ENCODE peak calls at places on chromosome 7, in six cellular contexts. B, R, V, H, K and P are unnamed samples.
A peak's percentile ranks its signal among the peaks of the same experiment; 100 is the strongest.

GRCh38 chr7:11328309-11328708 is 354.6 kb downstream of the PHF14 start:
- DNase-seq in B (no peak), R (peak; percentile 20), V (no peak), H (no peak), K (no peak), P (no peak)

GRCh38 chr7:98341106-98341505 is 59.6 kb downstream of the BRI3 start:
- DNase-seq in B (no peak), R (no peak), V (no peak), H (no peak), K (no peak), P (no peak)

GRCh38 chr7:158407581-158408331 is 179.9 kb downstream of the PTPRN2 start:
- DNase-seq in B (no peak), R (peak; percentile 66), V (peak; percentile 38), H (peak; percentile 55), K (no peak), P (peak; percentile 30)

GRCh38 chr7:158323741-158324396 is 263.8 kb downstream of the PTPRN2 start:
- DNase-seq in B (no peak), R (no peak), V (no peak), H (no peak), K (no peak), P (no peak)

GRCh38 chr7:133369130-133369529 is 116.3 kb downstream of the EXOC4 start:
- DNase-seq in B (no peak), R (no peak), V (no peak), H (no peak), K (no peak), P (no peak)

GRCh38 chr7:110095372-110096052 is 995.4 kb upstream of the LRRN3 start:
- DNase-seq in B (no peak), R (no peak), V (no peak), H (no peak), K (no peak), P (no peak)

GRCh38 chr7:36117201-36117840 is 35.7 kb upstream of the EEPD1 start:
- DNase-seq in B (no peak), R (no peak), V (no peak), H (no peak), K (no peak), P (no peak)

GRCh38 chr7:17506090-17506489 is 207.6 kb downstream of the AHR start:
- DNase-seq in B (no peak), R (no peak), V (no peak), H (peak; percentile 85), K (peak; percentile 66), P (no peak)

GRCh38 chr7:127566242-127566641 is 19.2 kb downstream of the GCC1 start:
- DNase-seq in B (no peak), R (no peak), V (no peak), H (no peak), K (no peak), P (no peak)

GRCh38 chr7:70776627-70777101 is 355.3 kb upstream of the GALNT17 start:
- DNase-seq in B (no peak), R (no peak), V (no peak), H (no peak), K (peak; percentile 51), P (no peak)

GRCh38 chr7:101163281-101164070 is 1.9 kb downstream of the VGF start:
- DNase-seq in B (no peak), R (peak; percentile 72), V (peak; percentile 79), H (no peak), K (no peak), P (no peak)

GRCh38 chr7:115252461-115252860 is 330.6 kb downstream of the MDFIC start:
- DNase-seq in B (no peak), R (no peak), V (no peak), H (no peak), K (no peak), P (no peak)

GRCh38 chr7:46059308-46060020 is 138.4 kb upstream of the IGFBP3 start:
- DNase-seq in B (no peak), R (no peak), V (no peak), H (no peak), K (no peak), P (no peak)

GRCh38 chr7:66460921-66461361 is 167.7 kb upstream of the KCTD7 start:
- DNase-seq in B (no peak), R (no peak), V (no peak), H (no peak), K (no peak), P (no peak)

GRCh38 chr7:117559391-117559790 is 79.6 kb downstream of the CFTR start:
- DNase-seq in B (no peak), R (no peak), V (no peak), H (no peak), K (no peak), P (no peak)
- TF ChIP-seq EZH2 in B (no peak), R (no peak), V (no peak), H (no peak), K (no peak), P (no peak)

GRCh38 chr7:140403878-140404564 is at the start of gene RAB19:
- DNase-seq in B (no peak), R (peak; percentile 92), V (no peak), H (no peak), K (no peak), P (no peak)
- H3K4me3 ChIP-seq in B (peak within 1 kb of the TSS; percentile 24), R (peak within 1 kb of the TSS; percentile 62), V (no peak within 1 kb of the TSS), H (peak within 1 kb of the TSS; percentile 68), K (peak within 1 kb of the TSS; percentile 58), P (no peak within 1 kb of the TSS)

DNA sequence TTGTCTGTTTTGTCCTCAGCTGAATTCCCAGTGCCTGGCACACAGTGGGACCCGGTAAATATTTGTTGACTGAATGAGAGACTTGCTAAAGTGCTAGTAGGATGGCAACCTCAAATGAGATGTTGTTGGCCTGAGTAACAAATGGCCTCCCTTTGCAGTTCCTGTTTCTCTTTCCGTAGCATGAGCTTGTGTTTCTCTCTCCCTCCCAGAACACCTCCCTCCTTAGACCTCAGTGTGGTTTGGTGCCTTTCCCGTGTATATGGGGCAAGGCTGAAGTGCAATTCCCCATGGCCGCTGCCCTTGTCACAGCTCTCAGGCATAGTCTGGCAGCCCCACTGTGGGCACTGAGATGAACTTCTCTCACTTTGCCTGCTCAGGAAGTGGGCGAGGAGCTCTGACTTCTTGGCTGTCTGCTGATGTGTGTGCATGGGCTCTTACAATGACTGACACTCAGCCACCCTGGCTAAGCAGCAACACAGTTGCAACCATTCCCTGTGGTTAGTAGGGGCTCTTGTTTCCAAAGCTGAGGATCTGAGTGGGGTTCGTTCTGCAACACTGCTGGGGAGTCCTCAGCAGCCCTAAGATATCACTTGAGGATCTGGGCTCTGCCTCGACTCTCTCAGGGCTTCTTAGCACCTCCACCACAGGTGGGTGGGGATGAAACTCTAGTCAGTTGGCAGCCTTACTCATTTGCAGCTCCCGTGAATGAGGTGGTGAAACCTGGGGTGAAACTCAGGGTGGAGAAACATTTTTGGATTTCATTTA is 136.1 kb downstream of the ICA1 start:
- DNase-seq in B (no peak), R (no peak), V (no peak), H (no peak), K (peak; percentile 95), P (no peak)
- TF ChIP-seq POLR2AphosphoS5 in B (no peak), R (no peak), V (no peak), H (no peak), K (peak; percentile 64), P (no peak)

GRCh38 chr7:131908719-131909118 is 352.3 kb upstream of the PODXL start:
- DNase-seq in B (no peak), R (peak; percentile 21), V (no peak), H (no peak), K (no peak), P (no peak)
- TF ChIP-seq EZH2 in B (no peak), R (no peak), V (no peak), H (no peak), K (no peak), P (no peak)

DNA sequence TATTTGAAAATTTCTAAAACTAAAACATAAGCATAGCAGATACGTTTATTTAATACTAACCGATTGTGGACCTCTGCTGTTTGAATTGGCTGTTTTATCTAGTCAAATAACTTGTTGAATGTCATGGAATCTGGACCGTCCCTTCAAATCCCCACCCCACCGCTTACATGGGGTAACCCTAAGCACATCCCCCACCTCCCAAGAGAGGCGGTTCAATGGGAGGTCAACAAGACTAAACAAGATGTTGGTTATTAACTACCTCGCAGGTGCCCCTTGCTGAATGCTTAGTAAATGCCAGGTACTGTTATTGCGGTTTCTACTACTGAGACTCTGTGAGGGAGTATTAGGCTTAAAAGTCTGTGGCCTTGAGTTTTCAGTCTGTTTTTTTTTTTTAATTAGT is 70.9 kb downstream of the DAGLB start:
- DNase-seq in B (no peak), R (peak; percentile 34), V (no peak), H (peak; percentile 90), K (no peak), P (no peak)
- H3K4me3 ChIP-seq in B (peak overlapping the region; percentile 1), R (peak overlapping the region; percentile 90), V (peak overlapping the region; percentile 88), H (peak overlapping the region; percentile 84), K (peak overlapping the region; percentile 58), P (peak overlapping the region; percentile 45)

GRCh38 chr7:604038-604883 is 84.6 kb upstream of the PDGFA start:
- DNase-seq in B (peak; percentile 93), R (no peak), V (peak; percentile 75), H (no peak), K (peak; percentile 71), P (peak; percentile 5)
- TF ChIP-seq POLR2AphosphoS5 in B (peak; percentile 69), R (no peak), V (peak; percentile 72), H (no peak), K (peak; percentile 90), P (no peak)

GRCh38 chr7:50856231-50856630 is 73.5 kb upstream of the GRB10 start:
- DNase-seq in B (no peak), R (no peak), V (no peak), H (no peak), K (no peak), P (no peak)

GRCh38 chr7:50856821-50857220 is 74.1 kb upstream of the GRB10 start:
- DNase-seq in B (no peak), R (no peak), V (no peak), H (no peak), K (no peak), P (no peak)

GRCh38 chr7:50854831-50855230 is 72.1 kb upstream of the GRB10 start:
- DNase-seq in B (no peak), R (no peak), V (no peak), H (no peak), K (no peak), P (no peak)

GRCh38 chr7:50854247-50854646 is 71.6 kb upstream of the GRB10 start:
- DNase-seq in B (no peak), R (no peak), V (no peak), H (no peak), K (no peak), P (no peak)

DNA sequence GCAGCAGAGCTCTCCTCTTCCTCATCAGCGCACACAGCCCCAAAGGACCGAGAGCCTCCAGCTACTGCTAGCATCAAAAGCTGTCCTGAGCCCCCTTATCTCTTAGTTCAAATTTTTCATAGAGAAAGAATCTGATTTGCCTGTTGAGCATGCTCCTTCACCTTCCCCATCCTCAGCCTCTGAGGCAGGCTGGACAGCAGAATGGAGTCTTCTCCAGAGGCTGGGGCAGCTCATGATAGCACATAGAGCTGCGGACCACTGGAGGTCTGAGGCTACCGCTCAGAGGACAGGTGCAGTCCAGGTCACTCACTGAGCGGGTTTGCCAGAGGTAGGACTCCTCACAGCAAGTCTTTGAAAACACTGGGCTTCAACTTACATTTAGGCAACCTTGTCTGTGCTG is 72.8 kb upstream of the GRB10 start:
- DNase-seq in B (no peak), R (no peak), V (no peak), H (no peak), K (no peak), P (no peak)
- TF ChIP-seq EZH2 in B (no peak), R (no peak), V (no peak), H (no peak), K (no peak), P (no peak)

DNA sequence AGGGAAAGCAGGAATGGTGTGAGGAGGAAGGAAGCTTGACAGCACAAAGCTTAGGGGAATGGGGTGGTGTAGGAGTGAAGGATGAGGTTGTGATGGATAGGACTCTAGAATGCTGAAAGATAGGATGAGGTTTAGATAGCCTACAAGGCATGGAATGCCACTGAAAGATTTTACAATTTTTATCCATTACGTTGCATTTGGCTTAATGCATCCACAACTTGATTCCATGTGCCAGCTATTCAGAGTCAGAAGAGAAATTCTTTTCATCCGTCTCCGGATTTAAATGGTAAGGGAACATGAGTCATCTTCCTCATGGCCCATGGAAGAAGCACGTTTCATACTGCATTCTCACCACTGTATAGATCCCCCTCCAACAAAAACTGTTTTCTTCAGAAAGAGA is 212.4 kb upstream of the BMPER start:
- DNase-seq in B (peak; percentile 81), R (no peak), V (no peak), H (no peak), K (no peak), P (no peak)
- H3K4me3 ChIP-seq in B (no peak overlapping the region), R (no peak overlapping the region), V (no peak overlapping the region), H (no peak overlapping the region), K (no peak overlapping the region), P (no peak overlapping the region)